ENCODE peak calls at places on chromosomes 11 and 22, in five cellular contexts. N is NT2/D1, U is H1, E is GM12878, V is HepG2. M is an unnamed sample.

GRCh38 chr22:37353839-37354238 is 71.5 kb downstream of the CYTH4 start:
- DNase-seq in U (no peak), V (no peak), N (no peak), E (no peak), M (no peak)

GRCh38 chr22:48948575-48949170 is 879.0 kb downstream of the BRD1 start:
- DNase-seq in N (no peak), E (no peak), U (no peak), V (no peak), M (no peak)

GRCh38 chr22:24806663-24807001 is 621 bp downstream of the SGSM1 start:
- DNase-seq in N (no peak), V (no peak), E (no peak), U (no peak), M (no peak)

GRCh38 chr22:43066134-43066533 is 23.1 kb downstream of the TTLL1 start:
- DNase-seq in V (no peak), U (no peak), N (no peak), E (no peak), M (no peak)

GRCh38 chr11:75500742-75501141 is 25.0 kb downstream of the GDPD5 start:
- DNase-seq in U (no peak), E (no peak), N (no peak), V (no peak), M (no peak)

GRCh38 chr22:20091690-20092476 is 11.8 kb downstream of the DGCR8 start:
- DNase-seq in V (no peak), U (no peak), N (no peak), E (no peak), M (no peak)

GRCh38 chr11:10314199-10315072 is 9.6 kb downstream of the ADM start:
- DNase-seq in E (peak; percentile 66), U (no peak), V (peak; percentile 63), N (no peak), M (peak; percentile 47)

GRCh38 chr22:30238661-30239420 is 7.7 kb downstream of the LIF start:
- DNase-seq in E (no peak), U (no peak), N (no peak), V (no peak), M (no peak)

GRCh38 chr11:44623716-44624491 is 58.4 kb downstream of the CD82 start:
- DNase-seq in E (no peak), N (no peak), V (no peak), U (no peak), M (no peak)

GRCh38 chr11:113488931-113489351 is 13.7 kb upstream of the DRD2 start:
- DNase-seq in V (no peak), E (no peak), U (no peak), N (no peak), M (no peak)

GRCh38 chr11:34682822-34683221 is 61.9 kb downstream of the EHF start:
- DNase-seq in E (no peak), N (peak; percentile 39), V (no peak), U (no peak), M (no peak)

GRCh38 chr22:26892401-26893033 is 235.1 kb downstream of the MIAT start:
- DNase-seq in N (no peak), E (no peak), U (no peak), V (no peak), M (no peak)

GRCh38 chr11:76629853-76630599 is 40.5 kb downstream of the LRRC32 start:
- DNase-seq in U (no peak), N (no peak), E (no peak), V (no peak), M (no peak)

GRCh38 chr11:105265859-105266258 is 126.3 kb upstream of the CARD18 start:
- DNase-seq in V (no peak), N (no peak), E (no peak), U (no peak), M (no peak)

GRCh38 chr22:43109921-43110443 is 568 bp upstream of the BIK start:
- DNase-seq in N (no peak), E (no peak), V (no peak), U (no peak), M (no peak)

GRCh38 chr22:25774575-25775026 is 32.6 kb downstream of the MYO18B start:
- DNase-seq in N (peak; percentile 23), V (no peak), E (no peak), U (no peak), M (peak; percentile 59)

GRCh38 chr11:19241260-19242183 is 777 bp upstream of the E2F8 start:
- DNase-seq in N (no peak), U (no peak), E (no peak), V (no peak), M (peak; percentile 72)

GRCh38 chr11:72483412-72484186 is 49.3 kb upstream of the CLPB start:
- DNase-seq in V (peak; percentile 23), U (no peak), E (no peak), N (no peak), M (no peak)

GRCh38 chr11:81963018-81963417 is 770.6 kb downstream of the FAM181B start:
- DNase-seq in N (no peak), V (peak; percentile 2), U (no peak), E (no peak), M (no peak)

GRCh38 chr11:122360875-122361274 is 244.9 kb upstream of the BLID start:
- DNase-seq in E (no peak), U (no peak), N (no peak), V (no peak), M (no peak)

GRCh38 chr11:14644396-14645246 is 1.0 kb downstream of the PDE3B start:
- DNase-seq in E (no peak), U (no peak), V (peak; percentile 45), N (no peak), M (peak; percentile 47)

GRCh38 chr11:83477772-83478171 is 191.6 kb upstream of the CCDC90B start:
- DNase-seq in E (no peak), N (no peak), V (no peak), U (no peak), M (no peak)

GRCh38 chr11:2477254-2477653 is 32.4 kb downstream of the KCNQ1 start:
- DNase-seq in N (no peak), U (no peak), E (no peak), V (no peak), M (no peak)

GRCh38 chr22:46062971-46063631 is 86.1 kb upstream of the WNT7B start:
- DNase-seq in N (no peak), U (no peak), V (no peak), E (no peak), M (no peak)

GRCh38 chr11:78218707-78219492 is 30.2 kb downstream of the USP35 start:
- DNase-seq in U (no peak), E (no peak), N (no peak), V (no peak), M (no peak)

GRCh38 chr11:34567733-34568132 is 53.2 kb upstream of the EHF start:
- DNase-seq in E (no peak), V (no peak), U (no peak), N (no peak), M (no peak)

GRCh38 chr11:130103296-130103814 is 33.7 kb downstream of the APLP2 start:
- DNase-seq in E (no peak), N (no peak), V (no peak), U (no peak), M (peak; percentile 27)

GRCh38 chr22:27641049-27641790 is 160.3 kb downstream of the MN1 start:
- DNase-seq in V (no peak), E (no peak), U (no peak), N (no peak), M (no peak)

GRCh38 chr11:120331301-120331966 is 4.8 kb upstream of the ARHGEF12 start:
- DNase-seq in V (no peak), U (no peak), E (no peak), N (no peak), M (no peak)

GRCh38 chr22:48891688-48892380 is 935.8 kb downstream of the BRD1 start:
- DNase-seq in E (no peak), N (no peak), U (no peak), V (no peak), M (no peak)

GRCh38 chr22:24592846-24593809 is at the start of gene LRRC75B:
- DNase-seq in N (peak; percentile 15), E (no peak), U (peak; percentile 46), V (peak; percentile 85), M (peak; percentile 90)

GRCh38 chr11:65488273-65489058 is 10.4 kb upstream of the MALAT1 start:
- DNase-seq in N (no peak), E (no peak), V (no peak), U (no peak), M (no peak)

GRCh38 chr11:77410076-77410827 is 63.6 kb downstream of the PAK1 start:
- DNase-seq in V (no peak), E (no peak), N (no peak), U (no peak), M (no peak)

DNA sequence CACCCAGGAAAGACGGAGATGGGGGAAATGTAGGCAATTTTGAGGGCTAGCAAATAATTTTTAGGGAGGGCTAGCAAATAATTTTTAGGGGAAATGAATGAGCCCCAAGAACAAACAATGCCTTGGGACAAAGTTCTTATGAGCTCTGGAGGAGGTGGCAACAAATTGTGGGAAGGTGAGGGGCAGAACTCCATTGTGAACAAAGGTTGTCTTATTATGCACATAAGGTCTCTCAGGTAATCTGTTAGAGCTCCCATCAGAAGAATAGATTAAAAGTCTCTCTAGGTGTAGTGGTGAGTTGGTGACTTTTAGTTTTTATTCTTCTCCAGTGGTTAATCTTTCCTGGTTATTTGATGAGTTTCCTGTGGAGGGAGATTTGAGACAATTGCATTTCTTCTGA is 2.4 kb upstream of the PRPF19 start:
- DNase-seq in U (no peak), E (no peak), V (no peak), N (no peak), M (no peak)
- TF ChIP-seq SUZ12 in U (no peak), E (no peak), V (no peak), N (no peak), M (no peak)

DNA sequence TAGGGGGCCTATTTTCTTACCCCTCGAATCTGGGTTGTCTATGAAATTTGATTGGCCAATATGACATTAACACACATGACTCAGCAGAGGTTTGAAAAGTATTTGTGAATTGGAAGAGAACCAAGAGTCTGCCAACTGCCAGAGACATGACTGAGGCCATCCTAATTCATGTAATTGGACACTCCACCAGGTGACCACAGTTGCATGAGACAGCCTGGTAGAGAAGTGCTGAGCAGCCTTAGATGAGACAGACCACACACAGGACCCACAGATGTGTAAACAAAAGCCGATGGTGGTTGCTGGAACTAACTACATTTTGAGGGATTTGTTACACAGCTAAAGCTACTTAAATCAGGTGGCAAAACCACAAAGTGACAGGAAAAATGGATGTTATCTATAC is 855 bp upstream of the MS4A5 start:
- DNase-seq in V (no peak), E (no peak), U (no peak), N (no peak), M (no peak)
- TF ChIP-seq SUZ12 in V (no peak), E (no peak), U (no peak), N (no peak), M (no peak)

GRCh38 chr11:27395556-27396258 is 32.7 kb upstream of the CCDC34 start:
- DNase-seq in E (no peak), V (peak; percentile 95), N (no peak), U (no peak), M (peak; percentile 14)
- TF ChIP-seq SUZ12 in E (no peak), V (no peak), N (no peak), U (no peak), M (no peak)

GRCh38 chr11:117281869-117282268 is 9.3 kb upstream of the BACE1-AS start:
- DNase-seq in V (no peak), N (no peak), U (no peak), E (no peak), M (no peak)

GRCh38 chr11:117279711-117280376 is 11.3 kb upstream of the BACE1-AS start:
- DNase-seq in U (no peak), E (no peak), N (no peak), V (no peak), M (no peak)

GRCh38 chr11:117284053-117284452 is 7.1 kb upstream of the BACE1-AS start:
- DNase-seq in U (no peak), N (no peak), E (no peak), V (no peak), M (no peak)

GRCh38 chr11:117282956-117283355 is 8.2 kb upstream of the BACE1-AS start:
- DNase-seq in E (no peak), N (no peak), V (no peak), U (no peak), M (no peak)

GRCh38 chr11:117281159-117281558 is 10.0 kb upstream of the BACE1-AS start:
- DNase-seq in U (no peak), N (no peak), E (no peak), V (no peak), M (no peak)
- TF ChIP-seq SUZ12 in U (no peak), N (no peak), E (no peak), V (no peak), M (no peak)